ENCODE peak calls at places on chromosome 14, in six cellular contexts. Q is adrenal gland, G is lower leg skin, X is left ventricle myocardium inferior, O is HL-60, U is fibroblast of pulmonary artery. M is an unnamed sample.

GRCh38 chr14:73428354-73428824 is 30.0 kb downstream of the NUMB start:
- DNase-seq in Q (no peak), U (no peak), X (no peak), G (no peak), O (no peak), M (no peak)

GRCh38 chr14:27315947-27316346 is 718.1 kb upstream of the NOVA1 start:
- DNase-seq in G (no peak), U (no peak), O (no peak), X (no peak), Q (no peak), M (no peak)

GRCh38 chr14:28975084-28975483 is 208.5 kb downstream of the FOXG1 start:
- DNase-seq in X (no peak), G (no peak), U (no peak), Q (no peak), O (no peak), M (no peak)

GRCh38 chr14:84520711-84521338 is 1009.1 kb upstream of the FLRT2 start:
- DNase-seq in X (no peak), O (no peak), U (peak; percentile 41), Q (peak; percentile 4), G (no peak), M (no peak)

GRCh38 chr14:58807271-58807670 is 169.5 kb downstream of the DACT1 start:
- DNase-seq in G (no peak), U (peak; percentile 64), X (no peak), O (no peak), Q (no peak), M (no peak)

GRCh38 chr14:20219033-20219432 is 4.5 kb upstream of the OR11H6 start:
- DNase-seq in O (no peak), X (no peak), Q (no peak), U (no peak), G (no peak), M (no peak)

GRCh38 chr14:71208702-71209357 is 301.6 kb downstream of the PCNX1 start:
- DNase-seq in Q (no peak), X (no peak), O (no peak), G (no peak), U (no peak), M (no peak)

GRCh38 chr14:50055461-50056228 is 60.7 kb downstream of the VCPKMT start:
- DNase-seq in G (peak; percentile 85), U (no peak), O (no peak), Q (peak; percentile 42), X (no peak), M (no peak)

GRCh38 chr14:78005325-78005724 is 164.8 kb upstream of the NRXN3 start:
- DNase-seq in U (peak; percentile 25), X (no peak), G (no peak), Q (no peak), O (peak; percentile 17), M (peak; percentile 95)

GRCh38 chr14:30798516-30798915 is 75.8 kb upstream of the COCH start:
- DNase-seq in O (no peak), U (no peak), Q (no peak), G (no peak), X (no peak), M (no peak)

GRCh38 chr14:29037428-29037827 is 270.8 kb downstream of the FOXG1 start:
- DNase-seq in X (no peak), Q (no peak), G (no peak), U (peak; percentile 18), O (no peak), M (peak; percentile 46)

GRCh38 chr14:105473677-105474477 is 744 bp upstream of the CRIP2 start:
- DNase-seq in X (peak; percentile 97), O (peak; percentile 59), G (peak; percentile 96), U (peak; percentile 91), Q (peak; percentile 87), M (peak; percentile 82)

GRCh38 chr14:35384386-35385041 is 20.0 kb downstream of the NFKBIA start:
- DNase-seq in Q (peak; percentile 79), X (peak; percentile 65), O (no peak), G (no peak), U (peak; percentile 96), M (peak; percentile 65)

GRCh38 chr14:50225067-50225973 is 6.1 kb downstream of the SOS2 start:
- DNase-seq in O (no peak), U (peak; percentile 82), Q (peak; percentile 43), G (no peak), X (no peak), M (peak; percentile 58)

GRCh38 chr14:47675239-47675488 is 241 bp downstream of the MDGA2 start:
- DNase-seq in U (no peak), O (no peak), Q (no peak), G (no peak), X (no peak), M (no peak)

GRCh38 chr14:76348898-76349297 is 27.0 kb upstream of the ESRRB start:
- DNase-seq in U (peak; percentile 59), G (no peak), X (peak; percentile 25), O (no peak), Q (peak; percentile 46), M (peak; percentile 7)

GRCh38 chr14:91114079-91115065 is 499 bp downstream of the DGLUCY start:
- DNase-seq in O (peak; percentile 78), Q (peak; percentile 66), X (no peak), G (peak; percentile 95), U (peak; percentile 44), M (peak; percentile 74)

GRCh38 chr14:103523583-103523969 is 946 bp upstream of the CKB start:
- DNase-seq in U (no peak), O (no peak), X (no peak), G (no peak), Q (no peak), M (no peak)

GRCh38 chr14:88904864-88905263 is 80.4 kb downstream of the TTC8 start:
- DNase-seq in Q (no peak), X (no peak), U (peak; percentile 44), O (no peak), G (no peak), M (no peak)

GRCh38 chr14:24990773-24991172 is 59.2 kb downstream of the STXBP6 start:
- DNase-seq in U (no peak), G (no peak), X (no peak), Q (no peak), O (no peak), M (no peak)
- TF ChIP-seq CTCF in U (no peak), G (no peak), X (no peak), Q (no peak), O (no peak), M (no peak)

DNA sequence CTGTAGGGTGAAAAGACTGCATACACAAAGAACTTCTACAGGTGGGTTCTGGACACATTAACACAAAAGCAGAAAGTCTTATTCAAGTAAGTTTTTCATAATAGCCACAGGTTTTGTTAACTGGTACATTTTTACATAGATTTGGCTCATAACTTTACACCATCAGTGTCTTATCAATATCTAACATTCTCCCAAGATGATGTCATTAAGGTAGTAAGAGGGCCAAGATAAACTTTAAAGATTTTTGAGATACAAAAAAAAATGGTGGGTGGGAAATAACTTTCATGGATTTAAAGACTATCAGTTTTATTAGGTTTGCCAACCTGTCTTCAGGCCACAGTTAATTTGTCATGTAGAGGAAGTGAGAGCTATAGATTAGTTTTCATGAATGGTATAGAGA is 1.7 kb downstream of the SUPT16H start:
- DNase-seq in O (no peak), U (no peak), G (no peak), Q (no peak), X (no peak), M (no peak)
- H3K4me3 ChIP-seq in O (peak overlapping the region; percentile 82), U (peak overlapping the region; percentile 9), G (no peak overlapping the region), Q (no peak overlapping the region), X (peak overlapping the region; percentile 92), M (peak overlapping the region; percentile 93)

GRCh38 chr14:93206793-93207467 is at the start of the genes GON7 and UBR7:
- DNase-seq in Q (peak; percentile 97), X (peak; percentile 94), G (peak; percentile 99), O (peak; percentile 94), U (peak; percentile 97), M (peak; percentile 99)
- TF ChIP-seq CTCF in Q (peak; percentile 19), X (peak; percentile 47), G (no peak), O (no peak), U (peak; percentile 17), M (peak; percentile 31)

GRCh38 chr14:85528080-85528881 is 1.7 kb upstream of the FLRT2 start:
- DNase-seq in X (no peak), G (no peak), Q (peak; percentile 56), U (peak; percentile 95), O (no peak), M (peak; percentile 91)

GRCh38 chr14:85531141-85531593 is 1.2 kb downstream of the FLRT2 start:
- DNase-seq in O (no peak), X (peak; percentile 37), U (peak; percentile 82), G (peak; percentile 90), Q (peak; percentile 30), M (peak; percentile 73)

GRCh38 chr14:85528882-85529585 is 910 bp upstream of the FLRT2 start:
- DNase-seq in X (no peak), U (peak; percentile 77), O (no peak), G (peak; percentile 86), Q (no peak), M (peak; percentile 78)

GRCh38 chr14:85530626-85531025 is 682 bp downstream of the FLRT2 start:
- DNase-seq in G (no peak), U (no peak), Q (no peak), X (no peak), O (no peak), M (no peak)

DNA sequence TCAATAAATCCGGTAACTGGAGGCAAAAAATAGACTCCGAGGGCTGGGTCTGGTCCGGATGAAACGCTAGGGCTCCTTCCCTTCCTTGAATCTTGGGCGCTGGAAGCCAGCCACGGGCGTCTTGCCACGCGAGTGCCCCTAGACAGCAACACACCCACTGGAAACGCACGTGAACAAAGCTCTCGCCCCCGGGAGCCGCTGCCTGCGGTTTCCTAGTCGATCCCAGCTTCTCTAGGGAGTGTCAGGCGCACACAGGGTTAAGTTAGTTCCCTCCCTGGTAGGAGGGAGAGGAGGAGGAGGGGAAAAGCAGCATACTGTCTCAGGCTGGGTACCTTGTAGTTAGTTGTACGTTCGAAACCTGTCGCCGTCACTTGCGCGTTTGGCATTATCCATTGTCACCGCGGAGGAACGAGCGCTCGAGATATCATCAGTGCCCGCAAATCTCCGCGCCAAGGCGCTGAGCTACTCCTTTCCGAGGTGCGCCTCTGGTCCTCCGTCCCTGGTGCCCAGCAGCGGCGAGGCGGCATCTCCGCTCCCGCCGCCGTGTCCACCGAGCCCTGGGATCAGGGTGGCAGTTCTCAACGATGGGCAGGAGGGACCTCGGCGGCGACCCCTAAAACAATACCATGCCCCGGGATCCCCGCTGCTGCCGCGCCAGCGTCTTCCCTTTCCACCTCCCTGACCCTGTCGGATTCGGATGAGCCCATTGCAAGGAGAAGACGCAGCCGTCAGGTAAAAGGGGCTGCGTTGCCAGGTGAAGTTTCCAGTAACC is at the start of gene FLRT2:
- DNase-seq in O (no peak), G (peak; percentile 91), Q (peak; percentile 42), U (peak; percentile 82), X (peak; percentile 50), M (peak; percentile 71)
- H3K4me3 ChIP-seq in O (no peak within 1 kb of the TSS), G (peak within 1 kb of the TSS; percentile 44), Q (no peak within 1 kb of the TSS), U (peak within 1 kb of the TSS; percentile 83), X (peak within 1 kb of the TSS; percentile 73), M (peak within 1 kb of the TSS; percentile 88)

DNA sequence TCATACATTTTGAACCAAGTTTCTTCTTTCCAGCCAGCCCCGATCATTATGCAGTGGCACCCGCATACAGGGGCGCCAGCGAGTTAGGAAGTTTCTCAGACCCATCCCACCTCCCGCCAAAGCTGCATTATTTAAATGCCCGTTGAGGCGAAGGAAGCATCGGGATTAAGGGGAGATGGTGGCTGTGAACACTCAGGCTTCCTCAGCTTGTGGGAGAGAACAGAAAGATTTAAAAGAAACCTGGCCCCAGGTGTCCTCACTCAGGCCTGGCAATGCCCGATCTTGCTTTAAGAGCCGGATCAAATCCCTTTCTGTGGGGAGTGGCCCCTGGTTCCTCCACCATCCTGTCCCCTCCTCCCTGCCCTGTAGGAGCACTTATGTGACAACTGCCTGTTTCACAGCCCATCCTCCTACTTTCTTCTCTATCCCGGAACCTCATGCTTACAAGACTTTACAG is 1108.7 kb downstream of the BCL11B start:
- DNase-seq in X (no peak), O (no peak), U (no peak), Q (no peak), G (no peak), M (no peak)
- TF ChIP-seq CTCF in X (no peak), O (no peak), U (no peak), Q (no peak), G (no peak), M (no peak)

M was measured in epithelial cell of esophagus.